ENCODE peak calls at places on chromosomes 7 and 10, in nine cellular contexts. T, F, O, W, M, K, C, I and Z are unnamed samples.

GRCh38 chr7:51350195-51350896 is 33.7 kb upstream of the COBL start:
- DNase-seq in T (peak), M (peak), W (peak), O (no peak), I (no peak), C (peak), F (peak), K (no peak), Z (peak)

GRCh38 chr7:7706101-7706511 is 12.3 kb downstream of the RPA3 start:
- DNase-seq in F (no peak), W (no peak), C (no peak), T (no peak), M (no peak), I (no peak), O (no peak), K (no peak), Z (no peak)

GRCh38 chr10:55793024-55793423 is 568.0 kb downstream of the ZWINT start:
- DNase-seq in O (no peak), M (no peak), I (no peak), F (no peak), C (no peak), K (no peak), W (no peak), T (no peak), Z (no peak)

GRCh38 chr7:75649462-75649861 is 89.3 kb downstream of the HIP1 start:
- DNase-seq in O (peak), I (no peak), F (peak), C (no peak), K (no peak), T (no peak), M (no peak), W (no peak), Z (no peak)

GRCh38 chr10:11245510-11245909 is 227.8 kb downstream of the CELF2 start:
- DNase-seq in I (no peak), M (no peak), W (no peak), F (no peak), C (no peak), K (no peak), O (no peak), T (no peak), Z (no peak)

GRCh38 chr10:77355844-77356243 is 281.8 kb downstream of the KCNMA1 start:
- DNase-seq in C (no peak), M (no peak), F (no peak), O (no peak), W (no peak), K (no peak), T (peak), I (no peak), Z (no peak)

GRCh38 chr10:114379631-114380041 is 24.7 kb downstream of the AFAP1L2 start:
- DNase-seq in C (no peak), M (no peak), I (no peak), T (no peak), F (no peak), K (no peak), O (no peak), W (no peak), Z (no peak)

GRCh38 chr10:114367676-114368391 is 36.5 kb downstream of the AFAP1L2 start:
- DNase-seq in I (no peak), W (no peak), O (no peak), K (no peak), M (no peak), C (no peak), F (no peak), T (no peak), Z (no peak)

GRCh38 chr10:68950598-68950997 is 5.4 kb upstream of the DDX21 start:
- DNase-seq in O (no peak), K (no peak), F (no peak), W (no peak), M (no peak), I (no peak), C (no peak), T (no peak), Z (no peak)

GRCh38 chr10:129845081-129845823 is 118.8 kb downstream of the EBF3 start:
- DNase-seq in M (no peak), K (no peak), C (peak), W (no peak), F (no peak), T (no peak), I (no peak), O (no peak), Z (no peak)

GRCh38 chr10:74957199-74958084 is 131.0 kb downstream of the KAT6B start:
- DNase-seq in K (no peak), W (no peak), F (no peak), C (no peak), I (no peak), T (no peak), M (no peak), O (no peak), Z (no peak)

GRCh38 chr10:4503076-4503475 is 322.9 kb upstream of the AKR1E2 start:
- DNase-seq in K (no peak), M (no peak), T (no peak), C (no peak), F (no peak), W (no peak), O (peak), I (no peak), Z (no peak)

GRCh38 chr7:134374291-134374690 is 57.6 kb upstream of the SLC35B4 start:
- DNase-seq in O (no peak), F (no peak), T (no peak), C (no peak), I (no peak), W (peak), K (no peak), M (no peak), Z (no peak)

GRCh38 chr10:33216661-33217427 is 117.6 kb downstream of the NRP1 start:
- DNase-seq in O (no peak), W (no peak), C (peak), T (peak), F (no peak), K (no peak), I (no peak), M (no peak), Z (no peak)

GRCh38 chr7:31873816-31874597 is 187.0 kb downstream of the PPP1R17 start:
- DNase-seq in F (no peak), I (no peak), O (no peak), M (no peak), W (no peak), K (no peak), C (no peak), T (no peak), Z (no peak)

GRCh38 chr10:89632824-89633223 is 12.2 kb downstream of the PANK1 start:
- DNase-seq in M (no peak), W (no peak), K (no peak), T (no peak), C (no peak), O (no peak), F (no peak), I (no peak), Z (no peak)

GRCh38 chr7:41700044-41700471 is 2.8 kb downstream of the INHBA start:
- DNase-seq in K (no peak), W (no peak), O (no peak), C (no peak), F (no peak), T (no peak), M (no peak), I (no peak), Z (no peak)

GRCh38 chr10:7826971-7827370 is 8.7 kb downstream of the TAF3 start:
- DNase-seq in C (no peak), M (no peak), K (no peak), W (no peak), F (no peak), O (peak), I (no peak), T (no peak), Z (no peak)

GRCh38 chr10:21399392-21400015 is 126.0 kb downstream of the SKIDA1 start:
- DNase-seq in I (no peak), F (peak), O (peak), T (peak), M (no peak), W (peak), K (no peak), C (peak), Z (peak)

GRCh38 chr10:124601431-124602120 is 140.0 kb downstream of the LHPP start:
- DNase-seq in I (no peak), O (no peak), T (no peak), F (no peak), M (no peak), C (no peak), K (no peak), W (no peak), Z (no peak)

GRCh38 chr7:101125989-101126650 is 784 bp upstream of the SERPINE1 start:
- DNase-seq in F (no peak), W (no peak), K (no peak), O (no peak), C (no peak), T (peak), I (no peak), M (peak), Z (peak)

GRCh38 chr7:127588697-127589482 is 679 bp downstream of the ARF5 start:
- DNase-seq in C (peak), T (no peak), O (peak), W (peak), M (peak), I (no peak), F (peak), K (peak), Z (no peak)

GRCh38 chr10:73032536-73032935 is 64.1 kb downstream of the P4HA1 start:
- DNase-seq in M (no peak), I (no peak), O (no peak), K (no peak), T (no peak), W (no peak), C (no peak), F (no peak), Z (no peak)

GRCh38 chr7:2459674-2460073 is 16.5 kb downstream of the GRIFIN start:
- DNase-seq in T (no peak), I (no peak), M (no peak), O (peak), K (no peak), F (no peak), W (no peak), C (no peak), Z (no peak)

GRCh38 chr7:26990268-26990667 is 105.5 kb downstream of the HOXA1 start:
- DNase-seq in I (no peak), T (no peak), W (no peak), K (no peak), O (no peak), M (no peak), C (no peak), F (peak), Z (no peak)

GRCh38 chr10:33136781-33137180 is 178.8 kb upstream of the ITGB1 start:
- DNase-seq in O (no peak), F (no peak), T (no peak), C (no peak), I (no peak), K (no peak), M (peak), W (peak), Z (no peak)

GRCh38 chr10:47186941-47187340 is 113.1 kb upstream of the GDF10 start:
- DNase-seq in O (no peak), K (no peak), W (no peak), M (peak), I (no peak), C (no peak), F (no peak), T (no peak), Z (no peak)

GRCh38 chr10:120979435-120980315 is 128.5 kb downstream of the WDR11 start:
- DNase-seq in O (peak), W (peak), C (peak), M (no peak), K (no peak), T (no peak), F (peak), I (no peak), Z (no peak)

GRCh38 chr10:110399163-110400094 is 94.7 kb upstream of the SMNDC1 start:
- DNase-seq in T (peak), C (no peak), K (no peak), O (no peak), F (no peak), W (peak), M (no peak), I (no peak), Z (peak)

GRCh38 chr10:101696632-101697031 is 1.7 kb upstream of the FBXW4 start:
- DNase-seq in T (no peak), M (no peak), C (no peak), F (no peak), W (no peak), O (no peak), I (no peak), K (no peak), Z (no peak)

GRCh38 chr10:16195178-16195769 is 241.5 kb upstream of the PTER start:
- DNase-seq in M (no peak), F (no peak), W (no peak), K (no peak), C (no peak), O (no peak), I (no peak), T (no peak), Z (no peak)

GRCh38 chr7:157211710-157212109 is 73.0 kb downstream of the UBE3C start:
- DNase-seq in C (no peak), K (no peak), O (no peak), I (no peak), W (no peak), F (peak), T (no peak), M (no peak), Z (no peak)